ENCODE peak calls at places on chromosomes 2 and 18, in six cellular contexts. I is mesothelial cell of epicardium; F is GM12865; H is tibial nerve; K is CD4-positive, alpha-beta T cell; P is A549. D is an unnamed sample.

GRCh38 chr18:22309191-22309590 is 108.5 kb downstream of the CTAGE1 start:
- DNase-seq in I (no peak), H (no peak), K (no peak), P (no peak), F (no peak), D (no peak)

GRCh38 chr2:238969857-238970256 is 122.0 kb downstream of the TWIST2 start:
- DNase-seq in H (no peak), K (no peak), P (no peak), I (no peak), F (no peak), D (no peak)

GRCh38 chr2:59425292-59425691 is 1128.2 kb downstream of the BCL11A start:
- DNase-seq in I (no peak), H (no peak), F (no peak), P (peak; percentile 39), K (no peak), D (peak; percentile 9)

GRCh38 chr2:158394453-158394852 is 62.1 kb downstream of the CCDC148 start:
- DNase-seq in I (no peak), H (no peak), K (no peak), P (no peak), F (no peak), D (no peak)

GRCh38 chr2:31067259-31067658 is 71.0 kb downstream of the GALNT14 start:
- DNase-seq in H (no peak), F (no peak), P (no peak), K (no peak), I (no peak), D (no peak)

GRCh38 chr2:25664531-25665307 is 8.7 kb downstream of the DTNB start:
- DNase-seq in I (peak; percentile 55), H (peak; percentile 66), F (peak; percentile 56), P (peak; percentile 91), K (no peak), D (peak; percentile 76)

GRCh38 chr2:7014201-7014640 is 97.0 kb downstream of the RNF144A start:
- DNase-seq in P (peak; percentile 40), H (no peak), K (peak; percentile 11), I (no peak), F (peak; percentile 25), D (no peak)

GRCh38 chr2:55155764-55156221 is 76.3 kb downstream of the CLHC1 start:
- DNase-seq in F (no peak), K (no peak), I (no peak), P (no peak), H (no peak), D (no peak)

GRCh38 chr2:212271583-212271982 is 267.0 kb downstream of the ERBB4 start:
- DNase-seq in H (no peak), F (no peak), I (no peak), K (no peak), P (no peak), D (no peak)

GRCh38 chr2:187302146-187302545 is 145.9 kb downstream of the CALCRL start:
- DNase-seq in I (no peak), F (no peak), H (no peak), K (no peak), P (no peak), D (no peak)

GRCh38 chr2:1605102-1605501 is 139.2 kb downstream of the PXDN start:
- DNase-seq in H (no peak), K (no peak), I (no peak), F (no peak), P (no peak), D (no peak)

GRCh38 chr2:8447610-8448221 is 234.1 kb upstream of the ID2 start:
- DNase-seq in I (peak; percentile 10), H (no peak), P (peak; percentile 61), F (no peak), K (no peak), D (no peak)

GRCh38 chr2:74327205-74327604 is 16.0 kb downstream of the SLC4A5 start:
- DNase-seq in K (no peak), P (no peak), F (no peak), H (no peak), I (no peak), D (no peak)

GRCh38 chr2:136765256-136765735 is at the start of gene THSD7B:
- DNase-seq in F (no peak), P (no peak), H (no peak), I (peak; percentile 39), K (no peak), D (no peak)

GRCh38 chr2:17849260-17849659 is 29.2 kb upstream of the KCNS3 start:
- DNase-seq in I (no peak), F (no peak), P (no peak), K (no peak), H (no peak), D (no peak)

GRCh38 chr2:158079672-158080071 is 22.0 kb upstream of the UPP2 start:
- DNase-seq in F (no peak), H (no peak), K (no peak), I (no peak), P (peak; percentile 6), D (no peak)

GRCh38 chr2:187640926-187641510 is 86.8 kb upstream of the TFPI start:
- DNase-seq in P (no peak), I (no peak), H (no peak), K (no peak), F (no peak), D (no peak)

GRCh38 chr2:69280017-69280671 is 106.9 kb downstream of the GFPT1 start:
- DNase-seq in F (no peak), P (no peak), K (no peak), H (no peak), I (no peak), D (no peak)

GRCh38 chr2:188986839-188987238 is 12.7 kb downstream of the COL3A1 start:
- DNase-seq in P (no peak), I (no peak), K (no peak), F (no peak), H (no peak), D (no peak)

GRCh38 chr2:188984680-188985079 is 10.5 kb downstream of the COL3A1 start:
- DNase-seq in H (peak; percentile 54), P (peak; percentile 74), K (no peak), F (no peak), I (no peak), D (no peak)

GRCh38 chr2:188979730-188980123 is 5.6 kb downstream of the COL3A1 start:
- DNase-seq in I (no peak), H (no peak), F (no peak), K (no peak), P (no peak), D (no peak)

GRCh38 chr2:188984126-188984525 is 10.0 kb downstream of the COL3A1 start:
- DNase-seq in F (no peak), P (peak; percentile 36), K (no peak), I (no peak), H (no peak), D (no peak)

DNA sequence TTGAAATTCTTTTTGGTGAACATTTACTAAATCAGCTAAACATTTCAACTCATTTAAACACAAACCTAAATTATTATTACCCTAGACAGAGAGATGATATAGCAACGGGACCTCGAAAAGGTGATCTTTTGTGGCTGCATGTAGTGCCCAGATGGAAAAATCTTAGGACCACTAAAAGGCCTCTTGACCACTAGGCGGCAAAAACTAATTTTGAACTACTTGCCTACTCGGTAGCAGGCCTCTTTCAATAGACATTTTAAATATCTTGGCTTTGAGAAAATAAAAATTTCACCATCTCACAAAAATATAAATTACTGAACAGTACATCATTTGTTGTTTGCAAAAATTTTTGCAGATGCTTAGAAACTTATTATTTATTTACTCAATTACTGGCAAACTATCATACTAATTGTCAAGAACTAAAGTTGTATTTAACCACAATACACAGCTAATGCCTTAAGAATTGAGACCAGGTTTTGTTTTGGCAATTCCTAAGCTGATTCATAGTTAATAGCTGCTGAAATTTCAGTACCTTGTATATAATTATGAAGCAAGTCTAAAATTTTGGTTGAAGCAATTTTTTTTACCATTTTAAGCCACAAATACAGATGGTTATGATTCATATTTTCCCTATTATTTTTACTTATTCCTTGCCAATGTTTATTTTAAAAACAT is 9.4 kb downstream of the COL3A1 start:
- DNase-seq in H (no peak), I (no peak), P (no peak), F (peak; percentile 16), K (no peak), D (no peak)
- TF ChIP-seq CTCF in H (peak; percentile 50), I (peak; percentile 57), P (no peak), F (peak; percentile 27), K (no peak), D (no peak)

GRCh38 chr2:112688086-112688880 is 32.5 kb upstream of the NT5DC4 start:
- DNase-seq in H (no peak), I (no peak), P (peak; percentile 44), K (no peak), F (no peak), D (no peak)

GRCh38 chr2:112683550-112684414 is 37.0 kb upstream of the NT5DC4 start:
- DNase-seq in H (no peak), F (no peak), K (no peak), I (no peak), P (no peak), D (no peak)

GRCh38 chr2:112686348-112687217 is 34.2 kb upstream of the NT5DC4 start:
- DNase-seq in F (no peak), K (no peak), H (no peak), I (no peak), P (no peak), D (no peak)

GRCh38 chr2:112684415-112684775 is 36.4 kb upstream of the NT5DC4 start:
- DNase-seq in K (no peak), I (no peak), F (no peak), H (no peak), P (no peak), D (no peak)

GRCh38 chr2:112685167-112685884 is 35.5 kb upstream of the NT5DC4 start:
- DNase-seq in P (peak; percentile 26), K (no peak), F (no peak), H (no peak), I (no peak), D (no peak)
- TF ChIP-seq CTCF in P (no peak), K (no peak), F (peak; percentile 9), H (no peak), I (peak; percentile 37), D (no peak)

DNA sequence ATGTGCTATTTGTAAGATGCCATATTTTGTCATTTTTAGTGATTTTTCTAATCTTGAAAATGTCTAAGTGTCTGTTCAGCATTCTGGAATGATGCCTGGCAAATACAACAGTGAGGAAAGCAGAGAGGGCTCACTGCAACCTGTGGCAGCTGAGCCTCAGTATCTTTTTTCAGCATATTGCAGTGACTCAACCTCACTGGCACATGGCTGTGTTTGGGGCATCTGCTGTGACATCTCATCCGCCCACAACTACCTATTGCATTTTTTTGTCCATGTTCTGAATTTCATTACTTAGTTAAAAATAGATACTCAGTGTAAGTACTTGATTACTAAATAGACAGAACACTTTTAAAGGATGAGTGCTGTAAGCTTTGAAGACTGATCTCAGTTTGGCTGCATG is 10.7 kb downstream of the BABAM2 start:
- DNase-seq in H (no peak), F (no peak), I (no peak), K (no peak), P (no peak), D (no peak)
- TF ChIP-seq CTCF in H (no peak), F (no peak), I (no peak), K (no peak), P (no peak), D (no peak)

GRCh38 chr2:70921031-70921430 is 14.7 kb upstream of the ATP6V1B1 start:
- DNase-seq in F (no peak), K (no peak), I (no peak), P (no peak), H (no peak), D (no peak)

GRCh38 chr2:70926042-70926441 is 9.7 kb upstream of the ATP6V1B1 start:
- DNase-seq in I (peak; percentile 5), F (no peak), H (no peak), K (no peak), P (no peak), D (no peak)

GRCh38 chr2:70921839-70922590 is 13.7 kb upstream of the ATP6V1B1 start:
- DNase-seq in K (no peak), I (no peak), P (no peak), H (no peak), F (no peak), D (no peak)

GRCh38 chr2:70922591-70923234 is 13.0 kb upstream of the ATP6V1B1 start:
- DNase-seq in K (no peak), P (no peak), I (no peak), F (no peak), H (no peak), D (no peak)

GRCh38 chr2:70923378-70924015 is 12.2 kb upstream of the ATP6V1B1 start:
- DNase-seq in K (no peak), I (no peak), P (peak; percentile 52), F (peak; percentile 31), H (no peak), D (no peak)
- TF ChIP-seq CTCF in K (no peak), I (no peak), P (peak; percentile 34), F (peak; percentile 14), H (no peak), D (no peak)